ENCODE peak calls at places on chromosomes 5 and 9, in eight cellular contexts. F is cardiac muscle cell, A is fibroblast of mammary gland, H is choroid plexus epithelial cell, Q is IMR-90, O is neural progenitor cell, M is kidney epithelial cell, B is uterus. P is an unnamed sample.
A peak's percentile ranks its signal among the peaks of the same experiment; 100 is the strongest.

GRCh38 chr5:112186401-112186990 is 232.6 kb downstream of the EPB41L4A start:
- DNase-seq in O (peak; percentile 55), A (peak; percentile 59), M (no peak), B (no peak), F (peak; percentile 67), Q (peak; percentile 53), H (peak; percentile 75), P (no peak)

GRCh38 chr9:15469862-15470261 is 40.9 kb downstream of the PSIP1 start:
- DNase-seq in F (no peak), M (no peak), H (peak; percentile 12), A (no peak), O (no peak), Q (peak; percentile 67), B (no peak), P (no peak)

GRCh38 chr5:111092062-111092853 is at the start of gene WDR36:
- DNase-seq in O (peak; percentile 91), Q (peak; percentile 92), B (peak; percentile 88), H (peak; percentile 96), A (peak; percentile 93), M (peak; percentile 47), F (peak; percentile 92), P (peak; percentile 68)

GRCh38 chr5:173324115-173325001 is 3.9 kb downstream of the STC2 start:
- DNase-seq in A (peak; percentile 83), H (peak; percentile 55), M (no peak), Q (peak; percentile 89), F (no peak), O (peak; percentile 60), B (peak; percentile 64), P (no peak)

GRCh38 chr5:35816881-35817521 is 39.7 kb upstream of the IL7R start:
- DNase-seq in H (no peak), M (no peak), Q (no peak), B (no peak), F (no peak), O (no peak), A (no peak), P (no peak)

GRCh38 chr5:106801554-106801953 is 869.2 kb downstream of the EFNA5 start:
- DNase-seq in M (no peak), B (no peak), O (no peak), Q (no peak), F (no peak), A (no peak), H (no peak), P (no peak)

GRCh38 chr9:100884518-100884917 is 144.0 kb upstream of the PLPPR1 start:
- DNase-seq in A (no peak), F (peak; percentile 36), H (no peak), Q (no peak), O (peak; percentile 71), B (no peak), M (no peak), P (no peak)

GRCh38 chr5:59460368-59461153 is 433.0 kb downstream of the PDE4D start:
- DNase-seq in A (no peak), B (no peak), M (no peak), O (no peak), Q (no peak), H (peak; percentile 23), F (no peak), P (no peak)

GRCh38 chr9:97923529-97924108 is 1.3 kb upstream of the TRMO start:
- DNase-seq in F (peak; percentile 74), M (peak; percentile 28), H (peak; percentile 86), B (peak; percentile 68), A (peak; percentile 79), Q (peak; percentile 80), O (peak; percentile 79), P (peak; percentile 42)

GRCh38 chr9:100443781-100444768 is 17.1 kb downstream of the MSANTD3 start:
- DNase-seq in Q (peak; percentile 58), A (peak; percentile 77), M (no peak), O (no peak), H (peak; percentile 56), F (peak; percentile 14), B (no peak), P (no peak)

GRCh38 chr5:98474802-98475201 is 298.7 kb upstream of the RGMB start:
- DNase-seq in Q (no peak), B (no peak), M (no peak), F (no peak), H (peak; percentile 19), O (no peak), A (peak; percentile 56), P (no peak)

GRCh38 chr5:137858223-137858916 is 9.3 kb upstream of the MYOT start:
- DNase-seq in B (no peak), H (peak; percentile 59), A (peak; percentile 49), M (no peak), Q (peak; percentile 7), F (no peak), O (no peak), P (no peak)

GRCh38 chr9:112856200-112856599 is 34.5 kb downstream of the SLC46A2 start:
- DNase-seq in Q (no peak), B (no peak), F (no peak), H (no peak), M (no peak), O (no peak), A (no peak), P (no peak)

GRCh38 chr9:112853882-112854585 is 36.6 kb downstream of the SLC46A2 start:
- DNase-seq in Q (no peak), B (no peak), O (no peak), F (no peak), M (no peak), A (no peak), H (no peak), P (no peak)

GRCh38 chr9:112850840-112851239 is 39.8 kb downstream of the SLC46A2 start:
- DNase-seq in M (no peak), A (no peak), Q (no peak), H (peak; percentile 4), F (no peak), O (no peak), B (no peak), P (no peak)

GRCh38 chr9:112854657-112855056 is 36.0 kb downstream of the SLC46A2 start:
- DNase-seq in Q (no peak), A (no peak), F (no peak), O (no peak), M (no peak), H (no peak), B (no peak), P (no peak)

GRCh38 chr9:112852741-112853505 is 37.8 kb downstream of the SLC46A2 start:
- DNase-seq in F (no peak), B (no peak), Q (no peak), A (no peak), H (no peak), M (no peak), O (no peak), P (no peak)
- H3K4me3 ChIP-seq in F (no peak overlapping the region), B (no peak overlapping the region), Q (no peak overlapping the region), A (no peak overlapping the region), H (no peak overlapping the region), M (no peak overlapping the region), O (no peak overlapping the region), P (no peak overlapping the region)

GRCh38 chr5:158769079-158769478 is 330.6 kb downstream of the EBF1 start:
- DNase-seq in B (no peak), M (no peak), Q (no peak), F (no peak), O (no peak), H (no peak), A (no peak), P (no peak)

GRCh38 chr5:158773151-158773550 is 326.6 kb downstream of the EBF1 start:
- DNase-seq in H (no peak), B (no peak), F (no peak), O (no peak), M (no peak), Q (no peak), A (no peak), P (no peak)

GRCh38 chr5:158769702-158770101 is 330.0 kb downstream of the EBF1 start:
- DNase-seq in F (no peak), Q (no peak), H (peak; percentile 82), B (no peak), A (peak; percentile 54), O (no peak), M (no peak), P (no peak)

GRCh38 chr5:158765407-158765806 is 334.3 kb downstream of the EBF1 start:
- DNase-seq in H (no peak), B (no peak), M (no peak), Q (no peak), A (no peak), F (no peak), O (no peak), P (no peak)

DNA sequence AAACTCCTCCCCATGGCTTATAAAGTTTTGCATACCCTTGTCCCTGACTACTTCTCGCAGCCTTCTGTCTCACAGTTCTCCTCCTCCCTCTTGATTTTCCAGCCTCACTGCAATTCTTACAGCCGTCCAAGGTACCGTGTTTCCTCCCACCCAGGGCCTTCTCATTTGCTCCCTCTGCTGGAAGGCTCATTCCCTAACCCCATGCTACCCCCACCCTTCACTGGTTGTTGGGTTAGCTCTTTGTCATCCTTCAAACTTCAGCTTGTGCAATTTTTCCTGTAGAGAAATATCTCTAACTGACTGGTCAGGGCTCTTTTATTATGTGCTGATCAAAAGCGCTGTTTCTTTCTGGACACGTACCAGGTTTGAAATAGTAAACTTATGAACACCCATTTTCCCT is 329.2 kb downstream of the EBF1 start:
- DNase-seq in A (peak; percentile 75), B (peak; percentile 22), H (peak; percentile 28), M (no peak), F (no peak), Q (no peak), O (peak; percentile 51), P (no peak)
- TF ChIP-seq CTCF in A (peak; percentile 63), B (no peak), H (peak; percentile 50), M (peak; percentile 15), F (peak; percentile 48), Q (no peak), O (peak; percentile 58), P (peak; percentile 60)

GRCh38 chr9:113522858-113523257 is 59.3 kb downstream of the RGS3 start:
- DNase-seq in B (no peak), F (no peak), Q (no peak), A (no peak), M (no peak), O (no peak), H (no peak), P (no peak)
- H3K4me3 ChIP-seq in B (no peak overlapping the region), F (no peak overlapping the region), Q (no peak overlapping the region), A (no peak overlapping the region), M (no peak overlapping the region), O (no peak overlapping the region), H (no peak overlapping the region), P (no peak overlapping the region)

DNA sequence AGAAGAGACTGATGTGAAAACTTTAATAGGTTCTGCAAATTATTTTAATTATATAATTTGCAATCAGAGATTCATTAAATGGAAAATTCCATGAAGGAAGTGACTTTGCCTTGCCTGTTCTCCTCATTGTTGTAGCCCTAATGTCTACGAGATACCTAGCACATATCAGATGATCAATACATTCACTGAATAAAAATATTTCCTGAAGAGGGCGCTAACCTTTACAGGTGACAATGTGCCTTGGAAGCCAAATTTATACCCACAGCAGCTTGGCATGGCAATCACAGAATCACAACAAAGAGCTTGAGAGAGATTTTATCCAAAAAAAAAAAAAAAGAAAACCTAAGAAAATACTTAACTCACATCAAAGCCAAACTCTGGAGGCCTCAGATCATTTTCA is 17.4 kb downstream of the HAUS6 start:
- DNase-seq in O (peak; percentile 60), Q (no peak), M (no peak), A (peak; percentile 18), H (peak; percentile 5), B (no peak), F (peak; percentile 59), P (no peak)
- TF ChIP-seq CTCF in O (peak; percentile 60), Q (peak; percentile 19), M (peak; percentile 29), A (peak; percentile 21), H (peak; percentile 41), B (no peak), F (peak; percentile 18), P (peak; percentile 48)